ENCODE peak calls at places on chromosomes 4 and X, in five cellular contexts. E is stimulated activated CD4-positive, alpha-beta T cell treated with anti-CD3 and anti-CD28 coated beads, Interleukin-12 subunit alpha, Interleukin-12 subunit beta, amount 100 ng/mL, for 24 hours; R is CD4-positive, alpha-beta T cell; X is HS-5; A is endothelial cell. F is an unnamed sample.
A peak's percentile ranks its signal among the peaks of the same experiment; 100 is the strongest.

GRCh38 chr4:19739101-19739651 is 512.5 kb upstream of the SLIT2 start:
- DNase-seq in E (no peak), R (no peak), X (peak; percentile 64), A (no peak), F (no peak)

GRCh38 chr4:151231915-151232595 is 44.9 kb upstream of the PRSS48 start:
- DNase-seq in E (no peak), R (no peak), X (no peak), A (no peak), F (no peak)

GRCh38 chrX:11431833-11432232 is 138.6 kb downstream of the AMELX start:
- DNase-seq in E (no peak), R (no peak), X (no peak), A (no peak), F (no peak)

GRCh38 chr4:10606483-10607155 is 77.9 kb downstream of the CLNK start:
- DNase-seq in E (no peak), R (no peak), X (no peak), A (no peak), F (no peak)

GRCh38 chrX:136586386-136586785 is 54.4 kb downstream of the VGLL1 start:
- DNase-seq in E (no peak), R (no peak), X (no peak), A (no peak), F (no peak)

GRCh38 chr4:152577708-152578421 is 42.0 kb upstream of the FBXW7 start:
- DNase-seq in E (no peak), R (no peak), X (no peak), A (no peak), F (no peak)

GRCh38 chr4:147853706-147854105 is 121.8 kb downstream of the ARHGAP10 start:
- DNase-seq in E (no peak), R (no peak), X (peak; percentile 15), A (no peak), F (no peak)

GRCh38 chr4:169024762-169025161 is 14.7 kb upstream of the CBR4 start:
- DNase-seq in E (no peak), R (no peak), X (no peak), A (no peak), F (peak; percentile 59)

GRCh38 chrX:124001581-124001980 is 40.1 kb downstream of the STAG2 start:
- DNase-seq in E (no peak), R (no peak), X (no peak), A (no peak), F (no peak)

GRCh38 chr4:135383889-135384288 is 1182.3 kb upstream of the PABPC4L start:
- DNase-seq in E (no peak), R (no peak), X (no peak), A (no peak), F (no peak)

GRCh38 chrX:3659761-3660160 is 53.7 kb downstream of the PRKX start:
- DNase-seq in E (no peak), R (no peak), X (no peak), A (no peak), F (no peak)

GRCh38 chrX:119753639-119754257 is 4.6 kb upstream of the SOWAHD start:
- DNase-seq in E (peak; percentile 8), R (peak; percentile 18), X (no peak), A (peak; percentile 25), F (no peak)

GRCh38 chrX:112359906-112360305 is 277.3 kb upstream of the TRPC5 start:
- DNase-seq in E (no peak), R (no peak), X (no peak), A (no peak), F (no peak)

GRCh38 chrX:10509397-10509796 is 111.0 kb downstream of the MID1 start:
- DNase-seq in E (no peak), R (no peak), X (no peak), A (no peak), F (no peak)

GRCh38 chr4:83212041-83212851 is 72.4 kb downstream of the COQ2 start:
- DNase-seq in E (no peak), R (peak; percentile 20), X (no peak), A (no peak), F (peak; percentile 47)

GRCh38 chrX:46686003-46686645 is 72.8 kb downstream of the SLC9A7 start:
- DNase-seq in E (peak; percentile 15), R (peak; percentile 9), X (no peak), A (peak; percentile 11), F (peak; percentile 20)

GRCh38 chr4:7831330-7831729 is 108.3 kb downstream of the AFAP1 start:
- DNase-seq in E (no peak), R (no peak), X (no peak), A (no peak), F (peak; percentile 29)

GRCh38 chr4:119205690-119206089 is 6.8 kb upstream of the USP53 start:
- DNase-seq in E (no peak), R (no peak), X (no peak), A (no peak), F (no peak)

GRCh38 chrX:8726031-8726652 is 5.8 kb downstream of the ANOS1 start:
- DNase-seq in E (no peak), R (no peak), X (no peak), A (no peak), F (no peak)

GRCh38 chrX:45344597-45344996 is 143.9 kb upstream of the DIPK2B start:
- DNase-seq in E (no peak), R (no peak), X (peak; percentile 76), A (no peak), F (no peak)

GRCh38 chr4:38822748-38823303 is 18.2 kb upstream of the TLR1 start:
- DNase-seq in E (no peak), R (no peak), X (no peak), A (no peak), F (no peak)

GRCh38 chr4:186068581-186069402 is at the start of gene TLR3:
- DNase-seq in E (no peak), R (no peak), X (peak; percentile 15), A (no peak), F (no peak)

GRCh38 chrX:49919617-49920016 is 2.8 kb upstream of the CLCN5 start:
- DNase-seq in E (peak; percentile 8), R (peak; percentile 23), X (no peak), A (peak; percentile 34), F (peak; percentile 23)

GRCh38 chrX:13855689-13856425 is 39.0 kb upstream of the GPM6B start:
- DNase-seq in E (no peak), R (no peak), X (no peak), A (no peak), F (no peak)

GRCh38 chr4:82900016-82900334 is 560 bp upstream of the THAP9 start:
- DNase-seq in E (no peak), R (peak; percentile 6), X (no peak), A (no peak), F (no peak)

GRCh38 chrX:10900585-10901289 is 210.4 kb upstream of the HCCS start:
- DNase-seq in E (no peak), R (no peak), X (no peak), A (no peak), F (no peak)

GRCh38 chr4:94165256-94165655 is 42.4 kb upstream of the SMARCAD1 start:
- DNase-seq in E (no peak), R (no peak), X (no peak), A (no peak), F (no peak)

GRCh38 chr4:27986476-27986875 is 1125.8 kb downstream of the STIM2 start:
- DNase-seq in E (no peak), R (no peak), X (no peak), A (no peak), F (no peak)

GRCh38 chr4:159390648-159391047 is 287.8 kb downstream of the RAPGEF2 start:
- DNase-seq in E (no peak), R (no peak), X (peak; percentile 88), A (no peak), F (no peak)

GRCh38 chrX:46582964-46583363 is 9.4 kb downstream of the CHST7 start:
- DNase-seq in E (no peak), R (no peak), X (no peak), A (no peak), F (no peak)

GRCh38 chr4:5186584-5187170 is 135.4 kb downstream of the STK32B start:
- DNase-seq in E (no peak), R (no peak), X (no peak), A (no peak), F (no peak)

GRCh38 chrX:150084474-150085229 is 146.4 kb upstream of the EOLA2 start:
- DNase-seq in E (no peak), R (no peak), X (peak; percentile 37), A (no peak), F (no peak)

GRCh38 chr4:184899261-184900134 is 73.7 kb upstream of the ACSL1 start:
- DNase-seq in E (no peak), R (no peak), X (no peak), A (no peak), F (no peak)

GRCh38 chrX:53538781-53539180 is 104.6 kb upstream of the HSD17B10 start:
- DNase-seq in E (no peak), R (no peak), X (no peak), A (no peak), F (no peak)

GRCh38 chr4:81724925-81725329 is 253.2 kb upstream of the RASGEF1B start:
- DNase-seq in E (peak; percentile 47), R (peak; percentile 9), X (no peak), A (no peak), F (peak; percentile 19)

GRCh38 chrX:18617351-18617750 is 54.6 kb downstream of the RS1 start:
- DNase-seq in E (no peak), R (no peak), X (peak; percentile 54), A (no peak), F (no peak)

GRCh38 chrX:71910526-71911022 is at the start of gene NHSL2:
- DNase-seq in E (peak; percentile 24), R (no peak), X (no peak), A (peak; percentile 36), F (peak; percentile 30)

GRCh38 chr4:115090483-115091075 is 22.8 kb downstream of the NDST4 start:
- DNase-seq in E (no peak), R (no peak), X (no peak), A (no peak), F (peak; percentile 12)

GRCh38 chr4:152073738-152074137 is 312.9 kb upstream of the GATB start:
- DNase-seq in E (no peak), R (no peak), X (no peak), A (no peak), F (no peak)

GRCh38 chrX:66004928-66005831 is 34.7 kb downstream of the VSIG4 start:
- DNase-seq in E (no peak), R (no peak), X (no peak), A (no peak), F (no peak)

F was measured in GM10248.